ENCODE peak calls at places on chromosome X, in nine cellular contexts. One of them, this sample, is unnamed.
A peak's percentile ranks its signal among the peaks of the same experiment; 100 is the strongest.

GRCh38 chrX:9396930-9397329 is 67.9 kb upstream of the TBL1X start:
- DNase-seq in heart right ventricle: no peak
- DNase-seq in body of pancreas: no peak
- DNase-seq in GM23338: no peak
- DNase-seq in fibroblast of mammary gland: peak; percentile 55
- DNase-seq in heart left ventricle: no peak
- DNase-seq in suprapubic skin: no peak
- DNase-seq in dorsolateral prefrontal cortex: no peak
- DNase-seq in A673: no peak
- DNase-seq in this sample: peak; percentile 30

GRCh38 chrX:142549923-142550322 is 344.8 kb upstream of the MAGEC2 start:
- DNase-seq in A673: no peak
- DNase-seq in body of pancreas: no peak
- DNase-seq in fibroblast of mammary gland: no peak
- DNase-seq in heart right ventricle: no peak
- DNase-seq in suprapubic skin: no peak
- DNase-seq in heart left ventricle: no peak
- DNase-seq in dorsolateral prefrontal cortex: no peak
- DNase-seq in GM23338: no peak
- DNase-seq in this sample: no peak

GRCh38 chrX:153635788-153636668 is 11.0 kb upstream of the DUSP9 start:
- DNase-seq in fibroblast of mammary gland: peak; percentile 4
- DNase-seq in body of pancreas: no peak
- DNase-seq in dorsolateral prefrontal cortex: no peak
- DNase-seq in A673: peak; percentile 49
- DNase-seq in GM23338: peak; percentile 77
- DNase-seq in heart right ventricle: no peak
- DNase-seq in suprapubic skin: no peak
- DNase-seq in heart left ventricle: no peak
- DNase-seq in this sample: peak; percentile 3

GRCh38 chrX:101383679-101384078 is 2.3 kb downstream of the BTK start:
- DNase-seq in suprapubic skin: no peak
- DNase-seq in heart right ventricle: no peak
- DNase-seq in dorsolateral prefrontal cortex: no peak
- DNase-seq in GM23338: no peak
- DNase-seq in heart left ventricle: no peak
- DNase-seq in fibroblast of mammary gland: no peak
- DNase-seq in A673: no peak
- DNase-seq in body of pancreas: no peak
- DNase-seq in this sample: no peak

GRCh38 chrX:623599-624323 is 6.8 kb upstream of the SHOX start:
- DNase-seq in heart left ventricle: no peak
- DNase-seq in dorsolateral prefrontal cortex: no peak
- DNase-seq in heart right ventricle: no peak
- DNase-seq in suprapubic skin: peak; percentile 47
- DNase-seq in fibroblast of mammary gland: no peak
- DNase-seq in A673: peak; percentile 27
- DNase-seq in GM23338: peak; percentile 78
- DNase-seq in body of pancreas: no peak
- DNase-seq in this sample: no peak

GRCh38 chrX:34810911-34811310 is 131.7 kb upstream of the FAM47B start:
- DNase-seq in suprapubic skin: no peak
- DNase-seq in A673: no peak
- DNase-seq in heart right ventricle: no peak
- DNase-seq in heart left ventricle: no peak
- DNase-seq in fibroblast of mammary gland: no peak
- DNase-seq in body of pancreas: no peak
- DNase-seq in dorsolateral prefrontal cortex: no peak
- DNase-seq in GM23338: no peak
- DNase-seq in this sample: no peak

GRCh38 chrX:29662101-29662500 is 553.3 kb upstream of the MAGEB2 start:
- DNase-seq in GM23338: no peak
- DNase-seq in heart left ventricle: no peak
- DNase-seq in A673: peak; percentile 6
- DNase-seq in suprapubic skin: no peak
- DNase-seq in body of pancreas: no peak
- DNase-seq in dorsolateral prefrontal cortex: no peak
- DNase-seq in fibroblast of mammary gland: peak; percentile 51
- DNase-seq in heart right ventricle: no peak
- DNase-seq in this sample: peak; percentile 64

GRCh38 chrX:14832151-14832550 is 40.7 kb downstream of the FANCB start:
- DNase-seq in dorsolateral prefrontal cortex: no peak
- DNase-seq in GM23338: no peak
- DNase-seq in fibroblast of mammary gland: peak; percentile 61
- DNase-seq in suprapubic skin: no peak
- DNase-seq in heart left ventricle: no peak
- DNase-seq in A673: no peak
- DNase-seq in body of pancreas: no peak
- DNase-seq in heart right ventricle: no peak
- DNase-seq in this sample: peak; percentile 59

GRCh38 chrX:53435997-53436396 is 1.8 kb upstream of the HSD17B10 start:
- DNase-seq in heart left ventricle: peak; percentile 31
- DNase-seq in fibroblast of mammary gland: peak; percentile 71
- DNase-seq in heart right ventricle: peak; percentile 38
- DNase-seq in suprapubic skin: no peak
- DNase-seq in A673: peak; percentile 83
- DNase-seq in GM23338: peak; percentile 79
- DNase-seq in dorsolateral prefrontal cortex: no peak
- DNase-seq in body of pancreas: peak; percentile 72
- DNase-seq in this sample: peak; percentile 72

GRCh38 chrX:121221321-121221977 is 174.0 kb downstream of the GLUD2 start:
- DNase-seq in heart left ventricle: no peak
- DNase-seq in suprapubic skin: no peak
- DNase-seq in A673: no peak
- DNase-seq in fibroblast of mammary gland: peak; percentile 65
- DNase-seq in GM23338: no peak
- DNase-seq in body of pancreas: no peak
- DNase-seq in dorsolateral prefrontal cortex: no peak
- DNase-seq in heart right ventricle: no peak
- DNase-seq in this sample: no peak

GRCh38 chrX:79366888-79367749 is at the start of gene ITM2A:
- DNase-seq in A673: peak; percentile 79
- DNase-seq in suprapubic skin: peak; percentile 71
- DNase-seq in dorsolateral prefrontal cortex: no peak
- DNase-seq in fibroblast of mammary gland: peak; percentile 5
- DNase-seq in heart right ventricle: peak; percentile 32
- DNase-seq in GM23338: peak; percentile 55
- DNase-seq in body of pancreas: peak; percentile 29
- DNase-seq in heart left ventricle: peak; percentile 28
- DNase-seq in this sample: peak; percentile 3

GRCh38 chrX:124699876-124700275 is 353.5 kb downstream of the SH2D1A start:
- DNase-seq in A673: no peak
- DNase-seq in fibroblast of mammary gland: no peak
- DNase-seq in heart right ventricle: no peak
- DNase-seq in body of pancreas: no peak
- DNase-seq in heart left ventricle: no peak
- DNase-seq in dorsolateral prefrontal cortex: no peak
- DNase-seq in suprapubic skin: no peak
- DNase-seq in GM23338: no peak
- DNase-seq in this sample: no peak

GRCh38 chrX:70485466-70485865 is 40.8 kb downstream of the DLG3 start:
- DNase-seq in dorsolateral prefrontal cortex: no peak
- DNase-seq in fibroblast of mammary gland: no peak
- DNase-seq in heart left ventricle: no peak
- DNase-seq in heart right ventricle: no peak
- DNase-seq in A673: no peak
- DNase-seq in suprapubic skin: no peak
- DNase-seq in body of pancreas: no peak
- DNase-seq in GM23338: peak; percentile 38
- DNase-seq in this sample: no peak

GRCh38 chrX:46575586-46575985 is 2.0 kb downstream of the CHST7 start:
- DNase-seq in fibroblast of mammary gland: no peak
- DNase-seq in GM23338: no peak
- DNase-seq in heart right ventricle: no peak
- DNase-seq in A673: no peak
- DNase-seq in dorsolateral prefrontal cortex: no peak
- DNase-seq in body of pancreas: no peak
- DNase-seq in heart left ventricle: no peak
- DNase-seq in suprapubic skin: no peak
- DNase-seq in this sample: no peak

GRCh38 chrX:46576458-46576857 is 2.9 kb downstream of the CHST7 start:
- DNase-seq in body of pancreas: no peak
- DNase-seq in suprapubic skin: no peak
- DNase-seq in A673: peak; percentile 61
- DNase-seq in heart left ventricle: peak; percentile 47
- DNase-seq in dorsolateral prefrontal cortex: no peak
- DNase-seq in fibroblast of mammary gland: peak; percentile 43
- DNase-seq in GM23338: no peak
- DNase-seq in heart right ventricle: no peak
- DNase-seq in this sample: peak; percentile 63

GRCh38 chrX:46579250-46579649 is 5.7 kb downstream of the CHST7 start:
- DNase-seq in heart left ventricle: no peak
- DNase-seq in heart right ventricle: no peak
- DNase-seq in GM23338: no peak
- DNase-seq in suprapubic skin: no peak
- DNase-seq in dorsolateral prefrontal cortex: no peak
- DNase-seq in A673: no peak
- DNase-seq in fibroblast of mammary gland: no peak
- DNase-seq in body of pancreas: no peak
- DNase-seq in this sample: no peak

GRCh38 chrX:46575991-46576392 is 2.4 kb downstream of the CHST7 start:
- DNase-seq in heart right ventricle: peak; percentile 34
- DNase-seq in A673: peak; percentile 41
- DNase-seq in fibroblast of mammary gland: peak; percentile 46
- DNase-seq in GM23338: peak; percentile 17
- DNase-seq in body of pancreas: no peak
- DNase-seq in suprapubic skin: no peak
- DNase-seq in dorsolateral prefrontal cortex: no peak
- DNase-seq in heart left ventricle: peak; percentile 34
- DNase-seq in this sample: peak; percentile 66

DNA sequence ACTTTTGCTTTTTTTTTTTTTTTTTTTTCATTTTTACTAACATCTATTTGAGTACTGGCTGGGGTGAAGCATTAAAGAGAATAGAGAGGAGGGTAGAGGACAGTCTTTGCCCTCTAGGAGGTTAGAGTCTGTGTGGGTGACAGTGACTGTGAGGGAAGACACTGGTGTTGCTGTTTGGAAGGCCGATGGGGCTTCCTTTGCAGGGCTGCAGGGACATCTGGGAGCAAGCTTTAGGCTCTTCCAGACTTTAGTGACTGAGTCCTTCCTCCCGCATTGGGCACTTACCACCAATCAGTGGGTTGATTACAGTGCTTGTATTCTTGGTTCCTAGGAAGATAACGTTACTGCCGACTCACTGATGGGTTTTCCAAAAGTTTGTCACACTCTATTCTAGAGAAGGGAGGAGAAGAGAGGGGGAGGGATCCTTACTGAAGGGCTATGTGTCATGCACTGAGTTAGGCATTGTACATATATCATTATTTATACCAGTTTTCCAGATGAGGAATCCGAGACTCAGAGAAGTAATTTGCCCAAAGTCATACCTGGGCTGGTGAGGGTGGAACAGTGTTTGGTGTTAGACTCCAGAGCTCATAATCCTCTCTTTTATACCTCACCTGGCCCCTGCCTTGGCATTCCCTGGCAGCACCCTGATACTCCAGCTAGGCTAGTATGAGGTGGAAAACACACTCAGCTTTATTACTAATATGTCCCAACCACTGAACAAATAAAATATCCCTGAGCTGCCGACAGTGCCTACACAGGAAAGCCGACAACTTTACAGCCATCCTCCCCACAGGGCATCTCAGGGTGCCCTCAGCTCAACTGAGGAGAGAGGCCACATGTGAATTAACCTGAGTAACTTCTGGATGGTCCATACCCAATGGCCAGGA is 3.8 kb downstream of the CHST7 start:
- DNase-seq in dorsolateral prefrontal cortex: no peak
- DNase-seq in fibroblast of mammary gland: peak; percentile 50
- DNase-seq in GM23338: no peak
- DNase-seq in A673: no peak
- DNase-seq in body of pancreas: no peak
- DNase-seq in suprapubic skin: no peak
- DNase-seq in heart right ventricle: no peak
- DNase-seq in heart left ventricle: no peak
- DNase-seq in this sample: peak; percentile 33
- H3K4me3 ChIP-seq in dorsolateral prefrontal cortex: peak overlapping the region; percentile 68
- H3K4me3 ChIP-seq in fibroblast of mammary gland: no peak overlapping the region
- H3K4me3 ChIP-seq in GM23338: peak overlapping the region; percentile 73
- H3K4me3 ChIP-seq in A673: peak overlapping the region; percentile 58
- H3K4me3 ChIP-seq in body of pancreas: no peak overlapping the region
- H3K4me3 ChIP-seq in suprapubic skin: peak overlapping the region; percentile 61
- H3K4me3 ChIP-seq in heart right ventricle: peak overlapping the region; percentile 72
- H3K4me3 ChIP-seq in heart left ventricle: peak overlapping the region; percentile 67
- H3K4me3 ChIP-seq in this sample: no peak overlapping the region

DNA sequence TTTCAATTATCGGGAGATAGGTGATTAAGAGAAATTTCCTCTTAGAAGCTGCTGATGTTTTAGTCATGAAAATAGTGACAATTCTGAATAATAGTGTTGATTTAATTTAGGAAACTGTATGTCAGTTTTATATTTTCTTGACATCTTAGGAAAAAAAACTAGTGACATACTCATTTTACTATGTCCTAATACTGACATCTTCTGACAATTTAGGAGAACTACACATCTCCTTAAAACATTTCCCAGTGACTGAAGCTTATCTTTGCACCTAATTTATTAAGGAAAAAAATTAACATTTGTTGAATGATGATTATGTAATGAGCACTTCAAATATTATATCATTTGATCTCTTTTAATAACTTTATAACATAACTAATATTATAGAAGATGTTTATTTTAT is 42.0 kb upstream of the RBMXL3 start:
- DNase-seq in body of pancreas: no peak
- DNase-seq in GM23338: peak; percentile 8
- DNase-seq in A673: peak; percentile 6
- DNase-seq in dorsolateral prefrontal cortex: no peak
- DNase-seq in suprapubic skin: no peak
- DNase-seq in heart left ventricle: no peak
- DNase-seq in heart right ventricle: no peak
- DNase-seq in fibroblast of mammary gland: peak; percentile 49
- DNase-seq in this sample: peak; percentile 38
- TF ChIP-seq CTCF in body of pancreas: no peak
- TF ChIP-seq CTCF in GM23338: no peak
- TF ChIP-seq CTCF in A673: peak; percentile 58
- TF ChIP-seq CTCF in dorsolateral prefrontal cortex: peak; percentile 41
- TF ChIP-seq CTCF in suprapubic skin: peak; percentile 23
- TF ChIP-seq CTCF in heart left ventricle: no peak
- TF ChIP-seq CTCF in heart right ventricle: peak; percentile 57
- TF ChIP-seq CTCF in fibroblast of mammary gland: peak; percentile 56
- TF ChIP-seq CTCF in this sample: peak; percentile 43

GRCh38 chrX:12405306-12405705 is 267.0 kb downstream of the FRMPD4 start:
- DNase-seq in heart left ventricle: no peak
- DNase-seq in dorsolateral prefrontal cortex: no peak
- DNase-seq in fibroblast of mammary gland: no peak
- DNase-seq in A673: no peak
- DNase-seq in GM23338: no peak
- DNase-seq in heart right ventricle: no peak
- DNase-seq in suprapubic skin: no peak
- DNase-seq in body of pancreas: no peak
- DNase-seq in this sample: no peak
- H3K4me3 ChIP-seq in heart left ventricle: no peak overlapping the region
- H3K4me3 ChIP-seq in dorsolateral prefrontal cortex: no peak overlapping the region
- H3K4me3 ChIP-seq in fibroblast of mammary gland: no peak overlapping the region
- H3K4me3 ChIP-seq in A673: no peak overlapping the region
- H3K4me3 ChIP-seq in GM23338: no peak overlapping the region
- H3K4me3 ChIP-seq in heart right ventricle: no peak overlapping the region
- H3K4me3 ChIP-seq in suprapubic skin: no peak overlapping the region
- H3K4me3 ChIP-seq in body of pancreas: no peak overlapping the region
- H3K4me3 ChIP-seq in this sample: no peak overlapping the region

DNA sequence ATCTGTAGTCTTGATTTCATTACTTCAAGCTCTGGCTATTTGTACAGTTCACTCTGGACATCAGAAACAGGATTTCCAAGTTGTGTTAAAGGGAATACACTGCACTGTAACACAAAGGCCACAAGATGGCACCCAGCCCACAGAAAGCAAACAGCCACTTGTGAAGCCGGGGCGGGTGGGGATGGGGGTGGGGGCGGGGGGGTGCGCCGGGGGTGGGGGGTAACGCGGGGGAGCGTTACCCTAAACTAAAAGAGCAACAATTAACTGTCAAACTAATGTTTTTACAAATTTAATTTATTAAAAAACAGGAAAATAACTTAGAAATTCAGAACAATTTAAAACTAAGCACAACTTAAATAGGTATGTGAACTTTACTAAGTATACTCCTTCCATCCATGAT is 27.3 kb downstream of the PRDX4 start:
- DNase-seq in body of pancreas: peak; percentile 59
- DNase-seq in fibroblast of mammary gland: peak; percentile 62
- DNase-seq in dorsolateral prefrontal cortex: peak; percentile 52
- DNase-seq in heart left ventricle: peak; percentile 50
- DNase-seq in A673: peak; percentile 75
- DNase-seq in suprapubic skin: no peak
- DNase-seq in GM23338: peak; percentile 55
- DNase-seq in heart right ventricle: peak; percentile 49
- DNase-seq in this sample: peak; percentile 68
- TF ChIP-seq CTCF in body of pancreas: peak; percentile 38
- TF ChIP-seq CTCF in fibroblast of mammary gland: peak; percentile 55
- TF ChIP-seq CTCF in dorsolateral prefrontal cortex: peak; percentile 31
- TF ChIP-seq CTCF in heart left ventricle: peak; percentile 28
- TF ChIP-seq CTCF in A673: peak; percentile 53
- TF ChIP-seq CTCF in suprapubic skin: peak; percentile 44
- TF ChIP-seq CTCF in GM23338: peak; percentile 72
- TF ChIP-seq CTCF in heart right ventricle: peak; percentile 52
- TF ChIP-seq CTCF in this sample: peak; percentile 44

This sample was measured in cardiac fibroblast.